ENCODE peak calls at places on chromosomes 1 and 21, in nine cellular contexts. J, T, D, N, U, C, P, L and F are unnamed samples.
A peak's percentile ranks its signal among the peaks of the same experiment; 100 is the strongest.

GRCh38 chr1:209157514-209158285 is 425.8 kb upstream of the CAMK1G start:
- DNase-seq in P (no peak), U (no peak), T (no peak), D (no peak), J (no peak), N (no peak), L (no peak), C (no peak), F (no peak)

GRCh38 chr1:54460861-54461382 is 54.7 kb upstream of the SSBP3 start:
- DNase-seq in U (no peak), L (no peak), P (no peak), J (no peak), N (no peak), D (no peak), C (no peak), T (no peak), F (no peak)

GRCh38 chr1:168442931-168443330 is 100.9 kb downstream of the XCL2 start:
- DNase-seq in J (no peak), D (no peak), P (no peak), T (no peak), N (no peak), C (no peak), L (no peak), U (no peak), F (no peak)

GRCh38 chr1:155125511-155125945 is 2.1 kb upstream of the EFNA1 start:
- DNase-seq in U (no peak), T (no peak), D (no peak), C (peak; percentile 63), N (no peak), J (no peak), P (no peak), L (no peak), F (no peak)

GRCh38 chr1:188220051-188220450 is 1391.3 kb downstream of the PLA2G4A start:
- DNase-seq in J (no peak), L (no peak), D (no peak), C (no peak), N (no peak), U (no peak), P (no peak), T (no peak), F (no peak)

GRCh38 chr1:59814901-59815825 is at the start of gene HOOK1:
- DNase-seq in L (no peak), P (no peak), J (no peak), T (no peak), N (no peak), U (no peak), D (peak; percentile 20), C (peak; percentile 51), F (no peak)

GRCh38 chr21:33856893-33857527 is 58.6 kb downstream of the ATP5PO start:
- DNase-seq in U (no peak), P (no peak), T (no peak), L (no peak), D (no peak), J (no peak), N (no peak), C (no peak), F (no peak)

GRCh38 chr1:63892632-63893395 is 119.0 kb downstream of the ROR1 start:
- DNase-seq in C (peak; percentile 76), L (no peak), T (peak; percentile 72), P (no peak), U (no peak), J (peak; percentile 73), D (no peak), N (no peak), F (peak; percentile 92)

GRCh38 chr1:15062479-15063099 is 91.0 kb upstream of the TMEM51 start:
- DNase-seq in T (no peak), C (no peak), N (no peak), J (no peak), P (no peak), D (no peak), L (no peak), U (no peak), F (no peak)

GRCh38 chr21:37475186-37475868 is 108.8 kb downstream of the DYRK1A start:
- DNase-seq in C (no peak), D (no peak), T (no peak), U (no peak), J (no peak), N (no peak), L (no peak), P (no peak), F (no peak)